ENCODE peak calls at places on chromosomes 13 and 19, in ten cellular contexts. One of them, this sample, is unnamed.
A peak's percentile ranks its signal among the peaks of the same experiment; 100 is the strongest.

GRCh38 chr13:96223231-96223630 is 133.3 kb downstream of the HS6ST3 start:
- DNase-seq in IMR-90: no peak
- DNase-seq in endothelial cell of umbilical vein: no peak
- DNase-seq in mesendoderm: no peak
- DNase-seq in fibroblast of lung: no peak
- DNase-seq in K562: no peak
- DNase-seq in H9: no peak
- DNase-seq in HCT116: no peak
- DNase-seq in neural progenitor cell: no peak
- DNase-seq in PC-3: no peak
- DNase-seq in this sample: no peak

GRCh38 chr13:20411638-20412342 is 113.9 kb downstream of the CRYL1 start:
- DNase-seq in endothelial cell of umbilical vein: no peak
- DNase-seq in IMR-90: no peak
- DNase-seq in fibroblast of lung: no peak
- DNase-seq in K562: no peak
- DNase-seq in neural progenitor cell: no peak
- DNase-seq in H9: no peak
- DNase-seq in mesendoderm: no peak
- DNase-seq in PC-3: no peak
- DNase-seq in HCT116: no peak
- DNase-seq in this sample: no peak

GRCh38 chr19:48418317-48419064 is 25.0 kb downstream of the GRIN2D start:
- DNase-seq in K562: peak; percentile 37
- DNase-seq in endothelial cell of umbilical vein: no peak
- DNase-seq in PC-3: peak; percentile 14
- DNase-seq in neural progenitor cell: no peak
- DNase-seq in H9: peak; percentile 41
- DNase-seq in fibroblast of lung: peak; percentile 69
- DNase-seq in HCT116: no peak
- DNase-seq in IMR-90: peak; percentile 23
- DNase-seq in mesendoderm: peak; percentile 68
- DNase-seq in this sample: no peak

GRCh38 chr19:1417681-1418493 is 10.5 kb downstream of the DAZAP1 start:
- DNase-seq in HCT116: no peak
- DNase-seq in H9: no peak
- DNase-seq in IMR-90: no peak
- DNase-seq in K562: no peak
- DNase-seq in endothelial cell of umbilical vein: no peak
- DNase-seq in fibroblast of lung: no peak
- DNase-seq in neural progenitor cell: no peak
- DNase-seq in mesendoderm: no peak
- DNase-seq in PC-3: no peak
- DNase-seq in this sample: no peak

GRCh38 chr19:34075661-34076091 is 96.6 kb upstream of the LSM14A start:
- DNase-seq in mesendoderm: no peak
- DNase-seq in H9: no peak
- DNase-seq in IMR-90: no peak
- DNase-seq in K562: no peak
- DNase-seq in HCT116: no peak
- DNase-seq in PC-3: peak; percentile 69
- DNase-seq in fibroblast of lung: peak; percentile 28
- DNase-seq in endothelial cell of umbilical vein: no peak
- DNase-seq in neural progenitor cell: no peak
- DNase-seq in this sample: no peak

GRCh38 chr13:111658150-111659100 is 338.0 kb downstream of the TEX29 start:
- DNase-seq in IMR-90: no peak
- DNase-seq in fibroblast of lung: no peak
- DNase-seq in HCT116: no peak
- DNase-seq in K562: no peak
- DNase-seq in PC-3: no peak
- DNase-seq in endothelial cell of umbilical vein: no peak
- DNase-seq in mesendoderm: peak; percentile 25
- DNase-seq in neural progenitor cell: peak; percentile 93
- DNase-seq in H9: peak; percentile 65
- DNase-seq in this sample: no peak

GRCh38 chr13:38570706-38571105 is 116.2 kb upstream of the FREM2 start:
- DNase-seq in fibroblast of lung: no peak
- DNase-seq in K562: no peak
- DNase-seq in H9: no peak
- DNase-seq in HCT116: no peak
- DNase-seq in PC-3: no peak
- DNase-seq in endothelial cell of umbilical vein: no peak
- DNase-seq in IMR-90: no peak
- DNase-seq in mesendoderm: no peak
- DNase-seq in neural progenitor cell: no peak
- DNase-seq in this sample: no peak

GRCh38 chr13:54232700-54233099 is 1204.1 kb downstream of the OLFM4 start:
- DNase-seq in HCT116: no peak
- DNase-seq in mesendoderm: no peak
- DNase-seq in neural progenitor cell: no peak
- DNase-seq in endothelial cell of umbilical vein: no peak
- DNase-seq in K562: no peak
- DNase-seq in IMR-90: no peak
- DNase-seq in H9: no peak
- DNase-seq in PC-3: peak; percentile 2
- DNase-seq in fibroblast of lung: no peak
- DNase-seq in this sample: no peak

GRCh38 chr19:17576758-17577532 is 21.5 kb downstream of the COLGALT1 start:
- DNase-seq in PC-3: no peak
- DNase-seq in H9: peak; percentile 100
- DNase-seq in neural progenitor cell: peak; percentile 98
- DNase-seq in HCT116: peak; percentile 87
- DNase-seq in IMR-90: no peak
- DNase-seq in fibroblast of lung: peak; percentile 11
- DNase-seq in mesendoderm: peak; percentile 96
- DNase-seq in K562: peak; percentile 97
- DNase-seq in endothelial cell of umbilical vein: no peak
- DNase-seq in this sample: peak; percentile 39

GRCh38 chr19:35206379-35206778 is 22.2 kb downstream of the FAM187B start:
- DNase-seq in neural progenitor cell: no peak
- DNase-seq in K562: no peak
- DNase-seq in PC-3: no peak
- DNase-seq in mesendoderm: no peak
- DNase-seq in HCT116: no peak
- DNase-seq in fibroblast of lung: no peak
- DNase-seq in endothelial cell of umbilical vein: no peak
- DNase-seq in H9: no peak
- DNase-seq in IMR-90: no peak
- DNase-seq in this sample: no peak

GRCh38 chr13:90156390-90156789 is 1191.1 kb upstream of the MIR17HG start:
- DNase-seq in fibroblast of lung: no peak
- DNase-seq in mesendoderm: no peak
- DNase-seq in K562: no peak
- DNase-seq in H9: no peak
- DNase-seq in IMR-90: no peak
- DNase-seq in HCT116: no peak
- DNase-seq in endothelial cell of umbilical vein: no peak
- DNase-seq in PC-3: no peak
- DNase-seq in neural progenitor cell: no peak
- DNase-seq in this sample: no peak

GRCh38 chr13:42041684-42042035 is 6.8 kb upstream of the DGKH start:
- DNase-seq in K562: peak; percentile 8
- DNase-seq in IMR-90: peak; percentile 63
- DNase-seq in endothelial cell of umbilical vein: no peak
- DNase-seq in fibroblast of lung: peak; percentile 59
- DNase-seq in PC-3: peak; percentile 61
- DNase-seq in HCT116: no peak
- DNase-seq in H9: peak; percentile 71
- DNase-seq in neural progenitor cell: peak; percentile 76
- DNase-seq in mesendoderm: peak; percentile 86
- DNase-seq in this sample: no peak

GRCh38 chr13:108728370-108728769 is 99.0 kb downstream of the MYO16 start:
- DNase-seq in IMR-90: no peak
- DNase-seq in fibroblast of lung: no peak
- DNase-seq in neural progenitor cell: peak; percentile 69
- DNase-seq in endothelial cell of umbilical vein: no peak
- DNase-seq in HCT116: peak; percentile 77
- DNase-seq in PC-3: peak; percentile 17
- DNase-seq in mesendoderm: peak; percentile 94
- DNase-seq in K562: no peak
- DNase-seq in H9: peak; percentile 87
- DNase-seq in this sample: no peak

GRCh38 chr13:88196106-88196505 is 524.9 kb downstream of the SLITRK5 start:
- DNase-seq in K562: no peak
- DNase-seq in HCT116: no peak
- DNase-seq in IMR-90: no peak
- DNase-seq in fibroblast of lung: no peak
- DNase-seq in neural progenitor cell: no peak
- DNase-seq in endothelial cell of umbilical vein: no peak
- DNase-seq in PC-3: no peak
- DNase-seq in H9: no peak
- DNase-seq in mesendoderm: peak; percentile 13
- DNase-seq in this sample: no peak

GRCh38 chr13:20738616-20739015 is 35.1 kb downstream of the IL17D start:
- DNase-seq in mesendoderm: no peak
- DNase-seq in fibroblast of lung: no peak
- DNase-seq in PC-3: no peak
- DNase-seq in endothelial cell of umbilical vein: no peak
- DNase-seq in K562: no peak
- DNase-seq in H9: no peak
- DNase-seq in neural progenitor cell: no peak
- DNase-seq in HCT116: no peak
- DNase-seq in IMR-90: no peak
- DNase-seq in this sample: no peak

GRCh38 chr13:92483894-92484293 is 742.7 kb upstream of the GPC6 start:
- DNase-seq in mesendoderm: no peak
- DNase-seq in fibroblast of lung: no peak
- DNase-seq in H9: no peak
- DNase-seq in IMR-90: no peak
- DNase-seq in K562: no peak
- DNase-seq in PC-3: no peak
- DNase-seq in neural progenitor cell: no peak
- DNase-seq in endothelial cell of umbilical vein: no peak
- DNase-seq in HCT116: no peak
- DNase-seq in this sample: no peak

GRCh38 chr13:49791214-49791752 is 1.2 kb downstream of the KPNA3 start:
- DNase-seq in HCT116: no peak
- DNase-seq in H9: no peak
- DNase-seq in mesendoderm: peak; percentile 74
- DNase-seq in K562: no peak
- DNase-seq in fibroblast of lung: peak; percentile 26
- DNase-seq in PC-3: peak; percentile 30
- DNase-seq in IMR-90: peak; percentile 35
- DNase-seq in endothelial cell of umbilical vein: peak; percentile 58
- DNase-seq in neural progenitor cell: peak; percentile 50
- DNase-seq in this sample: no peak

DNA sequence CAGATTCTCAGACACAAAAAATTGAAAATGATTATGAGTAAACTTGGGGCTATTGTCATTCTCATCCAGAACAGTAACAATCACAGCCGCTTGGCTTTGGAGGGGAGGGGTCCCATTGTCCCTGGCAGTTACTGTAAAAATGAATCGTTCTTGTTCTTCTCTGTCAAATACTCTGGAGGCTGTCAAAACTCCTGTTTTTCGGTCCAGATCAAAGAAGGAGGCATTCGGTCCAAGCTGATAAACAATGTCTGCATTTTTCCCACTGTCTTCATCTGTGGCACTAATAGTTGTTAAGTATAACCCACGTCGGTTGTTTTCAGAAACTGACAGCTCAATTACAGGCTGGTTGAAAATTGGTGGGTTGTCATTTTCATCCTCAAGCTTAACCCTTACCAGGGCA is 3.5 kb downstream of the PCDH9 start:
- DNase-seq in neural progenitor cell: no peak
- DNase-seq in PC-3: no peak
- DNase-seq in mesendoderm: no peak
- DNase-seq in fibroblast of lung: no peak
- DNase-seq in endothelial cell of umbilical vein: no peak
- DNase-seq in HCT116: no peak
- DNase-seq in IMR-90: no peak
- DNase-seq in K562: no peak
- DNase-seq in H9: no peak
- DNase-seq in this sample: no peak
- H3K9ac ChIP-seq in neural progenitor cell: no peak overlapping the region
- H3K9ac ChIP-seq in PC-3: no peak overlapping the region
- H3K9ac ChIP-seq in mesendoderm: no peak overlapping the region
- H3K9ac ChIP-seq in fibroblast of lung: no peak overlapping the region
- H3K9ac ChIP-seq in endothelial cell of umbilical vein: no peak overlapping the region
- H3K9ac ChIP-seq in HCT116: no peak overlapping the region
- H3K9ac ChIP-seq in IMR-90: no peak overlapping the region
- H3K9ac ChIP-seq in K562: no peak overlapping the region
- H3K9ac ChIP-seq in H9: no peak overlapping the region
- H3K9ac ChIP-seq in this sample: no peak overlapping the region

GRCh38 chr19:16400911-16401675 is 70.7 kb downstream of the EPS15L1 start:
- DNase-seq in IMR-90: peak; percentile 4
- DNase-seq in K562: no peak
- DNase-seq in endothelial cell of umbilical vein: no peak
- DNase-seq in HCT116: no peak
- DNase-seq in fibroblast of lung: peak; percentile 56
- DNase-seq in neural progenitor cell: no peak
- DNase-seq in mesendoderm: no peak
- DNase-seq in H9: no peak
- DNase-seq in PC-3: no peak
- DNase-seq in this sample: no peak
- H3K27ac ChIP-seq in IMR-90: no peak overlapping the region
- H3K27ac ChIP-seq in K562: no peak overlapping the region
- H3K27ac ChIP-seq in endothelial cell of umbilical vein: no peak overlapping the region
- H3K27ac ChIP-seq in HCT116: no peak overlapping the region
- H3K27ac ChIP-seq in fibroblast of lung: no peak overlapping the region
- H3K27ac ChIP-seq in neural progenitor cell: no peak overlapping the region
- H3K27ac ChIP-seq in mesendoderm: no peak overlapping the region
- H3K27ac ChIP-seq in H9: no peak overlapping the region
- H3K27ac ChIP-seq in PC-3: no peak overlapping the region
- H3K27ac ChIP-seq in this sample: peak overlapping the region; percentile 35

GRCh38 chr13:35700661-35701060 is 224.2 kb upstream of the MAB21L1 start:
- DNase-seq in fibroblast of lung: peak; percentile 81
- DNase-seq in H9: no peak
- DNase-seq in mesendoderm: no peak
- DNase-seq in IMR-90: peak; percentile 72
- DNase-seq in PC-3: no peak
- DNase-seq in HCT116: no peak
- DNase-seq in K562: no peak
- DNase-seq in endothelial cell of umbilical vein: no peak
- DNase-seq in neural progenitor cell: no peak
- DNase-seq in this sample: no peak
- H3K9ac ChIP-seq in fibroblast of lung: peak overlapping the region; percentile 40
- H3K9ac ChIP-seq in H9: no peak overlapping the region
- H3K9ac ChIP-seq in mesendoderm: no peak overlapping the region
- H3K9ac ChIP-seq in IMR-90: peak overlapping the region; percentile 78
- H3K9ac ChIP-seq in PC-3: no peak overlapping the region
- H3K9ac ChIP-seq in HCT116: no peak overlapping the region
- H3K9ac ChIP-seq in K562: no peak overlapping the region
- H3K9ac ChIP-seq in endothelial cell of umbilical vein: no peak overlapping the region
- H3K9ac ChIP-seq in neural progenitor cell: no peak overlapping the region
- H3K9ac ChIP-seq in this sample: no peak overlapping the region

DNA sequence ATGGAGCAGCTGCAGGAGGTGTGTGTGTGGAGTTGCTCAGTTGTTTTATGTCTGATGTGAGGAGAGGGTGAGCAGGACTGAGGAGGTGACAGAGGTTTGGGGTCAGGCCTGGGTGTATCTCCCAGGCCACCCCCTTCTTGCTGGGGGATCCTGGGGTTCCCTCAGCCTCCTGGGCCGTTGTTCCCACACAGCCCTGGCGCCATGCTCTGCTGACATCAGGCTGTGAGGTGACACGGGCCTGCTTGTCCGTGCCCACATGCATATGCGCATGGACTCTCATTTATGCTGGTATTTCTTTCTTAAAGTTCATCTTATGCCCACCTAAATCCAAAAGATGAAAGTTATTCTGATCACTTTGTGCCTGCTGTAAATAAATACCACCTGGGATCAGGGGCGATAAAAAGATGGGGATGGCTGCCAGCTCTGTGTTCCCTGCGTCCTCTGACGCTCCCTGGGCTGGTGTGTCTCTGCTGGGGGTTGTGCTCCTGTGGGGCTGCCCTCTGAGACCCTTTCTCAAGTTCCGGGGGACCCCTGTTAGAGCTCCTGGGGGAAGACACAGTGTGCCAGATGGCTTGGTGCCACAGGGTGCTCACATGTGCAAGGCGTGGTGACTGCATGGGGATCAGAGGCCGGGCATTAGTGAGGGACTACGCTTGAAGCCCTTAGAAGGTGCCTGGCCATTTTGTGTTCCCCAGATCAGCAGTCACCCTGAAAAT is 12.6 kb downstream of the NAXD start:
- DNase-seq in neural progenitor cell: no peak
- DNase-seq in HCT116: no peak
- DNase-seq in PC-3: no peak
- DNase-seq in mesendoderm: no peak
- DNase-seq in K562: no peak
- DNase-seq in endothelial cell of umbilical vein: no peak
- DNase-seq in fibroblast of lung: no peak
- DNase-seq in IMR-90: no peak
- DNase-seq in H9: no peak
- DNase-seq in this sample: no peak
- H3K27ac ChIP-seq in neural progenitor cell: no peak overlapping the region
- H3K27ac ChIP-seq in HCT116: no peak overlapping the region
- H3K27ac ChIP-seq in PC-3: no peak overlapping the region
- H3K27ac ChIP-seq in mesendoderm: no peak overlapping the region
- H3K27ac ChIP-seq in K562: no peak overlapping the region
- H3K27ac ChIP-seq in endothelial cell of umbilical vein: no peak overlapping the region
- H3K27ac ChIP-seq in fibroblast of lung: no peak overlapping the region
- H3K27ac ChIP-seq in IMR-90: no peak overlapping the region
- H3K27ac ChIP-seq in H9: no peak overlapping the region
- H3K27ac ChIP-seq in this sample: no peak overlapping the region

This sample was measured in SK-N-MC.